ENCODE peak calls at places on chromosome 10, in nine cellular contexts. L is CD8-positive, alpha-beta T cell; D is astrocyte of the spinal cord; A is HFF-Myc; O is SJSA1; R is progenitor cell of endocrine pancreas; U is AG08396; V is NCI-H345; K is NAMALWA. Z is an unnamed sample.

GRCh38 chr10:130218936-130219335 is 82.7 kb downstream of the GLRX3 start:
- DNase-seq in L (no peak), D (no peak), A (no peak), O (peak; percentile 19), R (no peak), U (no peak), V (no peak), K (no peak), Z (no peak)

GRCh38 chr10:49054753-49055152 is 60.6 kb downstream of the VSTM4 start:
- DNase-seq in L (no peak), D (no peak), A (no peak), O (no peak), R (no peak), U (no peak), V (no peak), K (no peak), Z (no peak)

GRCh38 chr10:42652860-42653259 is 14.5 kb upstream of the ZNF33B start:
- DNase-seq in L (no peak), D (no peak), A (no peak), O (no peak), R (no peak), U (no peak), V (no peak), K (no peak), Z (no peak)

GRCh38 chr10:1762066-1762465 is 24.7 kb upstream of the ADARB2 start:
- DNase-seq in L (no peak), D (no peak), A (no peak), O (no peak), R (no peak), U (no peak), V (no peak), K (no peak), Z (no peak)

GRCh38 chr10:103842605-103843004 is 12.8 kb downstream of the SH3PXD2A start:
- DNase-seq in L (no peak), D (no peak), A (no peak), O (no peak), R (no peak), U (no peak), V (peak; percentile 41), K (no peak), Z (no peak)

GRCh38 chr10:132690821-132691610 is 94.9 kb downstream of the NKX6-2 start:
- DNase-seq in L (no peak), D (no peak), A (no peak), O (no peak), R (no peak), U (no peak), V (no peak), K (no peak), Z (no peak)

GRCh38 chr10:70694410-70695179 is 22.3 kb downstream of the ADAMTS14 start:
- DNase-seq in L (no peak), D (peak; percentile 64), A (no peak), O (no peak), R (no peak), U (peak; percentile 39), V (no peak), K (no peak), Z (peak; percentile 73)

GRCh38 chr10:130493446-130494198 is 357.4 kb downstream of the GLRX3 start:
- DNase-seq in L (no peak), D (no peak), A (no peak), O (no peak), R (no peak), U (no peak), V (no peak), K (no peak), Z (peak; percentile 5)

GRCh38 chr10:15237351-15237750 is 68.9 kb upstream of the NMT2 start:
- DNase-seq in L (no peak), D (peak; percentile 72), A (no peak), O (no peak), R (no peak), U (peak; percentile 58), V (no peak), K (no peak), Z (peak; percentile 42)

GRCh38 chr10:89427629-89428028 is 13.3 kb downstream of the IFIT5 start:
- DNase-seq in L (no peak), D (peak; percentile 86), A (no peak), O (no peak), R (no peak), U (peak; percentile 58), V (no peak), K (no peak), Z (peak; percentile 18)

GRCh38 chr10:29039659-29040309 is 249.1 kb upstream of the LYZL1 start:
- DNase-seq in L (no peak), D (peak; percentile 75), A (no peak), O (peak; percentile 44), R (no peak), U (peak; percentile 38), V (no peak), K (no peak), Z (peak; percentile 5)

GRCh38 chr10:58775960-58776574 is 263.4 kb downstream of the BICC1 start:
- DNase-seq in L (no peak), D (peak; percentile 49), A (no peak), O (no peak), R (no peak), U (peak; percentile 37), V (no peak), K (no peak), Z (peak; percentile 13)

GRCh38 chr10:33279276-33279675 is 55.2 kb downstream of the NRP1 start:
- DNase-seq in L (no peak), D (no peak), A (no peak), O (no peak), R (no peak), U (no peak), V (no peak), K (no peak), Z (peak; percentile 5)

GRCh38 chr10:100518761-100519241 is 860 bp downstream of the SEC31B start:
- DNase-seq in L (peak; percentile 68), D (peak; percentile 67), A (peak; percentile 44), O (no peak), R (peak; percentile 56), U (peak; percentile 74), V (peak; percentile 15), K (peak; percentile 63), Z (peak; percentile 26)

GRCh38 chr10:125880719-125881118 is 373 bp downstream of the DHX32 start:
- DNase-seq in L (no peak), D (peak; percentile 16), A (no peak), O (no peak), R (no peak), U (no peak), V (no peak), K (no peak), Z (no peak)

GRCh38 chr10:35699862-35700489 is 57.9 kb upstream of the FZD8 start:
- DNase-seq in L (no peak), D (no peak), A (no peak), O (no peak), R (no peak), U (no peak), V (no peak), K (no peak), Z (no peak)

GRCh38 chr10:47396311-47396717 is 12.2 kb upstream of the ZNF488 start:
- DNase-seq in L (no peak), D (no peak), A (no peak), O (peak; percentile 22), R (no peak), U (peak; percentile 0), V (no peak), K (no peak), Z (no peak)

GRCh38 chr10:79452174-79452611 is 6.8 kb upstream of the ZCCHC24 start:
- DNase-seq in L (no peak), D (no peak), A (no peak), O (no peak), R (no peak), U (peak; percentile 61), V (no peak), K (no peak), Z (peak; percentile 21)

GRCh38 chr10:23399701-23400144 is 39.2 kb upstream of the OTUD1 start:
- DNase-seq in L (no peak), D (peak; percentile 29), A (no peak), O (no peak), R (no peak), U (peak; percentile 21), V (no peak), K (no peak), Z (no peak)

GRCh38 chr10:106565546-106565945 is 599.0 kb downstream of the SORCS1 start:
- DNase-seq in L (no peak), D (peak; percentile 30), A (no peak), O (no peak), R (no peak), U (no peak), V (no peak), K (no peak), Z (no peak)

GRCh38 chr10:123863721-123864432 is 27.7 kb downstream of the CPXM2 start:
- DNase-seq in L (no peak), D (no peak), A (no peak), O (no peak), R (no peak), U (no peak), V (no peak), K (no peak), Z (no peak)

GRCh38 chr10:71035511-71036278 is 147.3 kb upstream of the PCBD1 start:
- DNase-seq in L (no peak), D (no peak), A (no peak), O (no peak), R (no peak), U (no peak), V (no peak), K (no peak), Z (no peak)

GRCh38 chr10:128574616-128575210 is 448.5 kb upstream of the MKI67 start:
- DNase-seq in L (no peak), D (no peak), A (no peak), O (no peak), R (no peak), U (no peak), V (no peak), K (no peak), Z (no peak)

GRCh38 chr10:26303366-26303765 is 86.8 kb downstream of the GAD2 start:
- DNase-seq in L (no peak), D (no peak), A (no peak), O (no peak), R (no peak), U (no peak), V (no peak), K (no peak), Z (no peak)

GRCh38 chr10:3720228-3721019 is 64.6 kb downstream of the KLF6 start:
- DNase-seq in L (no peak), D (peak; percentile 22), A (peak; percentile 4), O (no peak), R (no peak), U (peak; percentile 69), V (no peak), K (no peak), Z (peak; percentile 11)

GRCh38 chr10:3881622-3882021 is 96.6 kb upstream of the KLF6 start:
- DNase-seq in L (no peak), D (no peak), A (no peak), O (no peak), R (no peak), U (no peak), V (no peak), K (no peak), Z (no peak)

GRCh38 chr10:124049484-124049883 is 43.9 kb downstream of the CHST15 start:
- DNase-seq in L (no peak), D (peak; percentile 55), A (no peak), O (no peak), R (no peak), U (peak; percentile 41), V (no peak), K (no peak), Z (peak; percentile 47)

GRCh38 chr10:54985732-54986131 is 184.7 kb upstream of the PCDH15 start:
- DNase-seq in L (no peak), D (peak; percentile 10), A (no peak), O (no peak), R (no peak), U (no peak), V (peak; percentile 3), K (peak; percentile 57), Z (no peak)

GRCh38 chr10:12201543-12201942 is 5.6 kb downstream of the CDC123 start:
- DNase-seq in L (no peak), D (no peak), A (no peak), O (no peak), R (no peak), U (no peak), V (no peak), K (no peak), Z (no peak)

Z was measured in MG63.